ENCODE peak calls at places on chromosomes 13 and 19, in five cellular contexts. Q is small intestine, Y is stomach, J is uterus, D is cardiac muscle cell. L is an unnamed sample. For H3K4me1, the result is how much of the 10 kb centered on the place peaks cover.

GRCh38 chr13:48783181-48783630 is 129.5 kb downstream of the CYSLTR2 start:
- DNase-seq in J (no peak), Q (peak), Y (peak), D (no peak), L (peak)

GRCh38 chr13:114315074-114315785 is 927 bp downstream of the CHAMP1 start:
- DNase-seq in J (no peak), D (no peak), Q (no peak), Y (no peak), L (no peak)

GRCh38 chr19:35069706-35070105 is 28.2 kb downstream of the HPN start:
- DNase-seq in J (no peak), Q (no peak), D (no peak), Y (no peak), L (no peak)

GRCh38 chr19:42229855-42230331 is 9.8 kb downstream of the ZNF526 start:
- DNase-seq in J (no peak), Y (no peak), D (no peak), Q (no peak), L (no peak)

GRCh38 chr13:110333837-110334236 is 26.8 kb downstream of the COL4A2 start:
- DNase-seq in Q (no peak), Y (no peak), J (no peak), D (no peak), L (no peak)

GRCh38 chr13:84132491-84132890 is 250.2 kb upstream of the SLITRK1 start:
- DNase-seq in D (no peak), J (no peak), Q (no peak), Y (no peak), L (no peak)

GRCh38 chr19:29404951-29405727 is 120.7 kb upstream of the VSTM2B start:
- DNase-seq in J (peak), Y (no peak), D (peak), Q (no peak), L (no peak)

GRCh38 chr19:10586396-10586795 is 716 bp downstream of the AP1M2 start:
- DNase-seq in Q (no peak), D (no peak), Y (no peak), J (no peak), L (no peak)

GRCh38 chr13:63901630-63902029 is 2486.0 kb upstream of the PCDH20 start:
- DNase-seq in J (no peak), Y (no peak), D (no peak), Q (no peak), L (no peak)

GRCh38 chr19:6811906-6812305 is 39.4 kb downstream of the VAV1 start:
- DNase-seq in Q (peak), D (no peak), J (no peak), Y (no peak), L (no peak)

GRCh38 chr13:76016799-76017198 is 380.7 kb downstream of the LMO7 start:
- DNase-seq in J (no peak), Y (no peak), D (no peak), Q (peak), L (no peak)

GRCh38 chr13:21061077-21061945 is at the start of gene LATS2:
- DNase-seq in J (peak), Q (peak), Y (peak), D (peak), L (peak)

GRCh38 chr19:19554074-19555023 is 16.3 kb downstream of the CILP2 start:
- DNase-seq in J (no peak), D (peak), Q (peak), Y (peak), L (peak)

GRCh38 chr19:55276720-55277430 is 3.0 kb downstream of the HSPBP1 start:
- DNase-seq in D (no peak), Q (peak), J (no peak), Y (no peak), L (no peak)

GRCh38 chr13:112638157-112638750 is 50.3 kb upstream of the TUBGCP3 start:
- DNase-seq in D (no peak), Q (peak), Y (no peak), J (peak), L (no peak)

GRCh38 chr19:19098084-19098702 is 34.4 kb downstream of the SLC25A42 start:
- DNase-seq in J (no peak), Q (peak), D (no peak), Y (no peak), L (no peak)

GRCh38 chr19:17579523-17580244 is 24.2 kb downstream of the COLGALT1 start:
- DNase-seq in J (peak), Y (no peak), Q (peak), D (peak), L (peak)

GRCh38 chr19:3785938-3786824 is at the start of gene MATK:
- DNase-seq in Y (no peak), J (no peak), D (no peak), Q (no peak), L (no peak)

GRCh38 chr19:3693030-3693925 is 7.0 kb downstream of the PIP5K1C start:
- DNase-seq in D (no peak), Q (no peak), Y (no peak), J (no peak), L (no peak)

GRCh38 chr13:41384749-41385503 is 72.4 kb upstream of the RGCC start:
- DNase-seq in Y (no peak), Q (no peak), D (peak), J (no peak), L (no peak)

GRCh38 chr19:34733266-34733825 is 697 bp upstream of the ZNF181 start:
- DNase-seq in Y (no peak), Q (no peak), D (peak), J (no peak), L (no peak)

GRCh38 chr19:55454787-55455243 is 6.6 kb downstream of the ISOC2 start:
- DNase-seq in Q (peak), Y (no peak), D (peak), J (no peak), L (no peak)

GRCh38 chr13:100707818-100708740 is 33.5 kb upstream of the TMTC4 start:
- DNase-seq in Q (no peak), J (no peak), D (no peak), Y (no peak), L (no peak)

GRCh38 chr19:10007366-10007765 is 2.9 kb downstream of the COL5A3 start:
- DNase-seq in Y (no peak), D (no peak), J (peak), Q (no peak), L (peak)

GRCh38 chr19:42397315-42398166 is 7.4 kb upstream of the CNFN start:
- DNase-seq in Y (no peak), Q (no peak), D (no peak), J (no peak), L (no peak)

GRCh38 chr19:41869374-41869955 is 7.6 kb upstream of the CD79A start:
- DNase-seq in Y (no peak), J (no peak), D (no peak), Q (no peak), L (no peak)

GRCh38 chr19:58166268-58166667 is 15.7 kb upstream of the ZNF329 start:
- DNase-seq in D (no peak), Y (no peak), J (no peak), Q (no peak), L (no peak)

GRCh38 chr13:35485451-35485850 is 9.0 kb upstream of the MAB21L1 start:
- DNase-seq in Q (no peak), D (no peak), Y (no peak), J (no peak), L (no peak)

GRCh38 chr13:51849145-51850101 is 4.4 kb upstream of the TMEM272 start:
- DNase-seq in Q (no peak), D (peak), J (no peak), Y (no peak), L (no peak)

GRCh38 chr19:6059396-6059947 is 50.8 kb downstream of the RFX2 start:
- DNase-seq in D (no peak), Y (no peak), J (peak), Q (no peak), L (no peak)

GRCh38 chr13:70580825-70581224 is 472.6 kb upstream of the KLHL1 start:
- DNase-seq in Y (no peak), J (no peak), D (no peak), Q (no peak), L (no peak)

GRCh38 chr19:40502647-40503046 is 35.8 kb downstream of the SPTBN4 start:
- DNase-seq in Q (peak), Y (peak), J (no peak), D (no peak), L (no peak)

GRCh38 chr19:1606138-1606651 is 933 bp upstream of the UQCR11 start:
- DNase-seq in D (no peak), Y (peak), J (no peak), Q (no peak), L (no peak)

GRCh38 chr13:44449999-44450821 is 76.6 kb downstream of the SERP2 start:
- DNase-seq in D (no peak), J (no peak), Q (peak), Y (no peak), L (no peak)

GRCh38 chr13:113724780-113725315 is 34.2 kb upstream of the TMEM255B start:
- DNase-seq in Y (peak), D (peak), Q (peak), J (peak), L (peak)

GRCh38 chr13:43245374-43245964 is 222.1 kb downstream of the DNAJC15 start:
- DNase-seq in D (no peak), Q (no peak), J (no peak), Y (no peak), L (no peak)

GRCh38 chr13:102317593-102317992 is 84.3 kb downstream of the FGF14 start:
- DNase-seq in J (peak), Y (peak), Q (no peak), D (peak), L (peak)

GRCh38 chr13:93521307-93521706 is 294.7 kb downstream of the GPC6 start:
- DNase-seq in J (no peak), Y (no peak), Q (no peak), D (peak), L (no peak)

GRCh38 chr19:17475541-17476115 is 5.3 kb downstream of the SLC27A1 start:
- DNase-seq in D (peak), Y (peak), J (no peak), Q (no peak), L (peak)

GRCh38 chr19:16369306-16369663 is 44.7 kb downstream of the KLF2 start:
- DNase-seq in Q (no peak), D (no peak), J (no peak), Y (no peak), L (no peak)

GRCh38 chr19:16367269-16367683 is 42.6 kb downstream of the KLF2 start:
- DNase-seq in Y (no peak), J (no peak), D (no peak), Q (peak), L (no peak)

GRCh38 chr19:16366433-16367268 is 42.0 kb downstream of the KLF2 start:
- DNase-seq in Q (no peak), J (no peak), Y (no peak), D (no peak), L (no peak)

GRCh38 chr19:16369664-16370576 is 45.3 kb downstream of the KLF2 start:
- DNase-seq in J (no peak), D (no peak), Y (no peak), Q (no peak), L (no peak)

DNA sequence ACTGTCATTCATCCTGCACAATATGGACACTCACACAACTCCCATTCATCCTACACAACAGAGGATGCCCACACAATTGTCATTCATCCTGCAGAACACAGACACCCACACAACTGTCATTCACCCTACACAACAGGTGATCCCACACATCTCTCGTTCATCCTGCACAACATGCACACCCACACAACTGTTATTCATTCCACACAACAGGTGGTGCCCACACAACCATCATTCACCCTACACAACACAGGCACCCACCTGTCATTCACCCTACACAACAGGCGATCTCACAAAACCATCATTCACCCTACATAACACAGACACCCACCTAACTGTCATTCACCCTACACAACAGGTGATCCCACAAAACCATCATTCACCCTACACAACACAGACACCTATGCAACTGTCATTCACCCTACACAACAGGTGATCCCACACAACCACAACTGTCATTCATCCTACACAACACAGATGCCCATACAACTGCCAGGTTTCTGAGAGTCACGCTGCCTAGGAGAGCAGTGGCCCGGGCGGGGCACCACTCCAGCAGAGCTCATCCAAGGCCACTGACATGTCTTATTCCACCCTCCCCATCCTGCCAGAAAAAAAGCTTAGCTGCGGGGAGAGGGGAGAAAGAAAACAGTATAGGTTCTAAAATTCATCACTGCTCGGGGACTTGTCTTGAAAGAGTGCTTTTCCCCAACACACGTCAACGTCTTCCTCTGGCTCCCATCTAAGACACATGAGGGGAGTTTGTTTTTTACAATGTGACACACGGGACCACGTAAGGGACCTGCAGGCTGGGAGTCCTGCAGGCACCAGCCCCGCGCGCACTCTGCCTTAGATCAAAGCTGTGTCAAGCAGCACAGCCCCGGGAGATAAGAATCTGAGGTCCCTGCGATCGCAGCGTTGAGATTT is 44.0 kb downstream of the KLF2 start:
- DNase-seq in J (no peak), D (no peak), Y (no peak), Q (no peak), L (no peak)
- H3K4me1 ChIP-seq in J (under half), D (under half), Y (half or more), Q (under half), L (under half)

DNA sequence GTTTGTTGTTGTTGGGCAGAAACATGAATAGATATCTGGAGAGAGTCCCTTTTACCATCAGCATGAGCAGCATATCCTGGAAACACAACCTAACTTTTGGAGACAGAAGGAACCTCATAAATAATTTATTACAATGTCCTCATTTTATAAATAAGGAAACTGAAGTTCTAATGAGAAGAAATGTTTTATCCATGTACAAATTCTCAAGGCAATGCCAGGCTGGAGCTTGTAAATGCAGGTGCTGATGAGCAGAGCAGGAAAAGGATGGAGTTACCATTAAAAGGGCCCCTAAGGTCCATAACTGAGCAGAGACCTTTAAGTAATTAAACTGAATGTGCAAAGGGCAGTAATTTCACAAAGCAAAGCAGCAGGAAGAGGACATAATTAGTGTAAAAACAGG is 17.3 kb downstream of the LCP1 start:
- DNase-seq in Q (no peak), D (no peak), Y (no peak), J (no peak), L (no peak)
- H3K4me1 ChIP-seq in Q (under half), D (under half), Y (under half), J (under half), L (under half)

GRCh38 chr19:32671883-32672282 is 3.1 kb downstream of the ANKRD27 start:
- DNase-seq in Q (no peak), Y (no peak), D (no peak), J (no peak), L (no peak)
- H3K4me1 ChIP-seq in Q (under half), Y (half or more), D (under half), J (under half), L (half or more)

GRCh38 chr13:99303863-99304521 is 3.2 kb downstream of the GPR183 start:
- DNase-seq in Y (no peak), D (no peak), J (no peak), Q (no peak), L (no peak)
- H3K4me1 ChIP-seq in Y (under half), D (under half), J (under half), Q (under half), L (under half)

GRCh38 chr19:45814851-45815481 is at the start of gene RSPH6A:
- DNase-seq in Q (no peak), Y (no peak), J (no peak), D (peak), L (no peak)
- H3K4me1 ChIP-seq in Q (under half), Y (under half), J (under half), D (under half), L (under half)

GRCh38 chr13:74067818-74068217 is 66.4 kb downstream of the KLF12 start:
- DNase-seq in J (no peak), Y (no peak), Q (no peak), D (no peak), L (no peak)
- H3K4me1 ChIP-seq in J (under half), Y (under half), Q (under half), D (under half), L (under half)

GRCh38 chr19:36221474-36221873 is 6.6 kb downstream of the ZNF146 start:
- DNase-seq in J (no peak), Y (no peak), D (no peak), Q (no peak), L (no peak)
- H3K4me1 ChIP-seq in J (under half), Y (half or more), D (under half), Q (under half), L (under half)

GRCh38 chr19:49873149-49873521 is 4.0 kb downstream of the AKT1S1 start:
- DNase-seq in J (no peak), Y (no peak), D (no peak), Q (no peak), L (no peak)

GRCh38 chr19:49869484-49870308 is 2.3 kb upstream of the PNKP start:
- DNase-seq in J (peak), D (peak), Y (peak), Q (peak), L (peak)

GRCh38 chr19:49870309-49870901 is 3.0 kb upstream of the PNKP start:
- DNase-seq in J (no peak), Q (no peak), Y (no peak), D (no peak), L (no peak)

GRCh38 chr19:49872245-49873148 is 4.7 kb downstream of the AKT1S1 start:
- DNase-seq in Q (no peak), D (no peak), Y (no peak), J (no peak), L (no peak)

GRCh38 chr19:49871349-49871985 is 4.1 kb upstream of the PNKP start:
- DNase-seq in Q (no peak), D (no peak), J (no peak), Y (no peak), L (peak)
- H3K4me1 ChIP-seq in Q (under half), D (under half), J (under half), Y (half or more), L (under half)